ENCODE peak calls at places on chromosome 16, in four cellular contexts. U is HepG2, C is H1, S is K562. D is an unnamed sample.

GRCh38 chr16:11977206-11978041 is 890 bp downstream of the SNX29 start:
- DNase-seq in U (no peak), C (no peak), S (peak; percentile 49), D (peak; percentile 51)

GRCh38 chr16:17371014-17371296 is 99.8 kb downstream of the XYLT1 start:
- DNase-seq in U (no peak), C (no peak), S (no peak), D (no peak)

GRCh38 chr16:20300312-20301097 is 26.8 kb downstream of the GP2 start:
- DNase-seq in U (peak; percentile 71), C (peak; percentile 47), S (peak; percentile 74), D (peak; percentile 62)

GRCh38 chr16:81700071-81700779 is 78.9 kb upstream of the PLCG2 start:
- DNase-seq in U (no peak), C (no peak), S (no peak), D (no peak)

GRCh38 chr16:72990003-72990521 is 57.9 kb downstream of the ZFHX3 start:
- DNase-seq in U (no peak), C (no peak), S (no peak), D (no peak)

GRCh38 chr16:30065943-30066881 is 652 bp downstream of the ALDOA start:
- DNase-seq in U (no peak), C (no peak), S (peak; percentile 79), D (no peak)

GRCh38 chr16:80063028-80063767 is 462.7 kb upstream of the MAF start:
- DNase-seq in U (no peak), C (no peak), S (no peak), D (no peak)

GRCh38 chr16:86733526-86734254 is 155.3 kb downstream of the FOXL1 start:
- DNase-seq in U (no peak), C (no peak), S (no peak), D (no peak)

GRCh38 chr16:16122264-16122663 is 101.0 kb downstream of the ABCC6 start:
- DNase-seq in U (no peak), C (no peak), S (no peak), D (no peak)

GRCh38 chr16:57352636-57353047 is 5.9 kb upstream of the CCL22 start:
- DNase-seq in U (no peak), C (no peak), S (no peak), D (no peak)

GRCh38 chr16:754208-755097 is 6.1 kb upstream of the MSLN start:
- DNase-seq in U (no peak), C (no peak), S (no peak), D (no peak)

GRCh38 chr16:77273-77806 is 685 bp upstream of the MPG start:
- DNase-seq in U (peak; percentile 29), C (no peak), S (peak; percentile 74), D (peak; percentile 73)

GRCh38 chr16:57743886-57744645 is 8.5 kb downstream of the KATNB1 start:
- DNase-seq in U (no peak), C (no peak), S (no peak), D (no peak)

GRCh38 chr16:14307623-14308356 is 236.7 kb downstream of the MRTFB start:
- DNase-seq in U (no peak), C (no peak), S (peak; percentile 58), D (peak; percentile 74)

GRCh38 chr16:81904320-81904719 is 107.0 kb downstream of the SDR42E1 start:
- DNase-seq in U (no peak), C (no peak), S (no peak), D (no peak)

GRCh38 chr16:89048871-89049422 is 44.7 kb upstream of the ACSF3 start:
- DNase-seq in U (no peak), C (no peak), S (no peak), D (no peak)

GRCh38 chr16:68223072-68223471 is 12.9 kb downstream of the ESRP2 start:
- DNase-seq in U (no peak), C (no peak), S (no peak), D (no peak)

GRCh38 chr16:11098601-11099377 is 154.4 kb downstream of the CLEC16A start:
- DNase-seq in U (no peak), C (no peak), S (no peak), D (no peak)

GRCh38 chr16:495127-495748 is 32.3 kb upstream of the CAPN15 start:
- DNase-seq in U (peak; percentile 59), C (peak; percentile 41), S (peak; percentile 64), D (peak; percentile 73)

GRCh38 chr16:77674888-77675287 is 47.4 kb upstream of the NUDT7 start:
- DNase-seq in U (no peak), C (no peak), S (no peak), D (no peak)

GRCh38 chr16:65876624-65877023 is 489.9 kb upstream of the CDH5 start:
- DNase-seq in U (no peak), C (no peak), S (no peak), D (no peak)

GRCh38 chr16:88956546-88957455 is 20.2 kb downstream of the CBFA2T3 start:
- DNase-seq in U (no peak), C (no peak), S (no peak), D (no peak)

DNA sequence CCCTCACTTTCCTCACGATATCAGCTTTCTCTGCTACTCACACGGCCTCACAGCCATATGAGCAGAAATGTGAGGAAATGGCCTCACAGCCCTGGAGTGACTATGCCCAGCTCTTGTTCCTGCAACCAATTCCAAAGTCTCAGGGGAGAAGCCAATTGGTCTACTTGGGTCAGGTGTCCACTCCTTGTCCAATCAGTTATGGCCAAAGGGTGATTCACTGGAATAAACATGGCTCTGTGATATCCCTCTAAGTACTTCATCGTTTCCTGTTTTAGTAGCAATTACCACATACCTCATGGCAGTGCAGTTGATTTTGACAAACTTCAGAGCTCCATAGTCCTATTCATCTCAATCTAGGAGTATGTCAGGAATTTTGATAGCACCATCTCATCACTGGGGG is 195.4 kb downstream of the KATNIP start:
- DNase-seq in U (peak; percentile 10), C (no peak), S (no peak), D (peak; percentile 25)
- TF ChIP-seq PHF8 in U (no peak), C (no peak), S (no peak), D (no peak)

GRCh38 chr16:3879887-3880564 is 487 bp downstream of the CREBBP start:
- DNase-seq in U (no peak), C (no peak), S (peak; percentile 83), D (peak; percentile 49)
- TF ChIP-seq PHF8 in U (no peak), C (no peak), S (no peak), D (no peak)

DNA sequence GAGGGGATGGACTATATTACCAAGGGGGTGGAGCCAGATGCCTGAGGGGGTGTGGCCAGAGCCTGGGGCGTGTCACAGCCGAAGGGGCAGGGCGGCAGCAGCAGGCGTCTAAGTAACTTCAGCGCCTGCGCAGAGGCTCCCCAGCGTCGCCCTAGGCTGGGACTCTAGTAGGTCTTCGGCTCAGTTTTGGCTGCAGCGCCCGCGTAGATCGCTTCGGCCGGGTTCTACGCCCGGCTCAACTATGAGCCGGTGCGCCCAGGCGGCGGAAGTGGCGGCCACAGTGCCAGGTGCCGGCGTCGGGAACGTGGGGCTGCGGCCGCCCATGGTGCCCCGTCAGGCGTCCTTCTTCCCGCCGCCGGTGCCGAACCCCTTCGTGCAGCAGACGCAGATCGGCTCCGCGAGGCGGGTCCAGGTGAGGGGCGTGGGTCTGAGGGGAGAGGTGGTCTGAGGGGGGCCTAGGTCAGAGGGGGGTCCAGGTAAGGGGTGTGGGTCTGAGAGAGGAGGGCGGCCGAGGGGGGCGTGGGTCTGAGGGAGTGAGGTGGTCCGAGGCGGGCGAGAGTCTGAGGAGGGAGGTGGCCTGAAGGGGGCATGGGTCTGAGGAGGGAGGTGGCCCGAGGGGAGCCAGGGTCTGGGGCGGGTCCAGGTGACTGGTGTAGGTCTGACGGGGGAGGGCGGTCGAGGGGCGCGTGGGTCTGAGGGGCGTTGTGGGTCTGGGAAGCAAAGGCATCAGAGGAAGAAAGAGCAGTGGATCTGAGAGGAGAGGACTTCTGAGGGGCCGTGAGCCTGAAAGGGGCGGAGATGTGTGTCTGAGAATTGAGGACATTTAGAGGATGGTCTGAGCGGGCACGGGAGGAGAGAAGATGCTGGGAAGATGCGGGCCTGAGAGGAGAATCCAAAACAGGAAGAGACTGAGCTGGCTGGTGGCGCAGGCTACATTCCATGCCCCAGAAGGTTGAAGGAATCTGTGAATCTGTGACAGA is at the start of gene LPCAT2:
- DNase-seq in U (peak; percentile 76), C (peak; percentile 82), S (peak; percentile 90), D (peak; percentile 79)
- TF ChIP-seq PHF8 in U (peak; percentile 75), C (no peak), S (peak; percentile 48), D (peak; percentile 61)

DNA sequence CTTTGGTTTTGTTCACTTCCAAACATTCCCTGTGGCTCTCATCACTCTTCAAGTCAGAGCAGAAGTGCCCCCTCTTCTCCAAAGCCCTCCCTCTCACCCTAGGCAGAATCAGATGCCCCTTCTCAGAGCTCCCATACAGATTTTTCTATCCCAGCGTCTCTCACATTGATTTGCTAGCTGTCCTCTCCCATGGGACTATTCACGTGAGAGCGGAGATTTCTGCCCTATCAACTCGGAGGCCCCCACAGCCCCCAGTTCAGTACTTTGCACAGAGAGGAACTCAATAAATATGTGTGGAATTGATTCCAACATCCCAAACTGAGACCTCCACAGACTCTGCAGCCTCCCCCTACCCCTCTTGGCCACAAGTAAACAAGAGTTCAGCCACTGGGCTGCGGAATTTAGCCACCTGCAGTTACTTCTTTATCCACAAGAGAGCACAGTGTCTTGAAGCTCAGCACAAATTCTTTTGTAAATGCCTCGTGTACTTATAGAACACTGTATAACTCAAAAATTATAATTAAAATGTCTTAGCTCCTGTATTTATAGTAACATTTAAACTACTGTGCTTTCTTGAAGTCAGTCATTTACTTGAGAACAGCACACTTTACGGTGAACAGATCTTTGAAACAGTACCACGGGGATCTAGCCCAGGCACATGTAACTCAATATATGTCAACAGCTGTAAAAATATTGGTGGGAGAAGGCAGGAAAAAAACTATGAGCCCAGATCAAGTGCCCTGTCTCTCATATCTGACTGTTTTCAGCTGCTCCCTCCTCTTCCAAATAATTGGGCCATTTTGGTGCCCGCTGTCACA is 182.9 kb downstream of the C16orf78 start:
- DNase-seq in U (peak; percentile 44), C (no peak), S (peak; percentile 25), D (peak; percentile 31)
- TF ChIP-seq PHF8 in U (no peak), C (no peak), S (no peak), D (no peak)

GRCh38 chr16:31507929-31508705 is at the start of gene RUSF1:
- DNase-seq in U (peak; percentile 89), C (peak; percentile 68), S (peak; percentile 94), D (peak; percentile 72)

GRCh38 chr16:31508706-31509523 is 724 bp upstream of the RUSF1 start:
- DNase-seq in U (peak; percentile 23), C (no peak), S (peak; percentile 80), D (peak; percentile 32)

GRCh38 chr16:31507617-31507928 is 618 bp downstream of the RUSF1 start:
- DNase-seq in U (no peak), C (no peak), S (no peak), D (no peak)

GRCh38 chr16:31513884-31514283 is 5.7 kb upstream of the RUSF1 start:
- DNase-seq in U (no peak), C (no peak), S (no peak), D (no peak)

GRCh38 chr16:31513126-31513525 is 4.9 kb upstream of the RUSF1 start:
- DNase-seq in U (no peak), C (no peak), S (no peak), D (no peak)
- TF ChIP-seq PHF8 in U (no peak), C (no peak), S (no peak), D (no peak)

DNA sequence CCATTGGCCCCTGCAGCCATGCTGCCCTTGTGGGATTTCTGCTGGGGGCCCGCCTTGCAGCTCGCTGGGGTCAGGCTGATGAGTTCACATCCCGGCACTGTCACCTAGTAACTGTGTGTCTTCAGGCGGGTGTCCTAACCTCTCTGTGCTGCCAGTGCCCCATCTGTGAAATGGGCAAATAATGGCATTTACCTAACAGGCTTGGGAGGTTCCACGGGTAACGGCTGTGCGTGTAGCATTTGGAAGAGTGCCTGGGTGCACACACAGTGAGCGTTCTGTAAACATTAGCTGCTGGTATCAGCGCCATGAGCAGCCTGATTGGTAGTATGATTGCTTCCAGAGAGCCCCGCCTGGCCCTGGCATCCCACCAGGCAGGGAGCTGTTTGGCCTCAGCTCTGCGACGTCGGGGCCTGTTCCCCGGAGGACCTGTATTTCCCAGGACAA is 167.3 kb upstream of the GSE1 start:
- DNase-seq in U (no peak), C (no peak), S (no peak), D (no peak)
- TF ChIP-seq PHF8 in U (no peak), C (no peak), S (no peak), D (no peak)